ENCODE peak calls at places on chromosome 2, in six cellular contexts. O is A549, N is HepG2, M is SK-N-SH, L is K562, D is GM12878. V is an unnamed sample.

GRCh38 chr2:27174638-27175037 is 25.8 kb downstream of the TCF23 start:
- DNase-seq in M (no peak), L (no peak), N (no peak), D (no peak), O (no peak), V (no peak)

GRCh38 chr2:204505946-204506345 is 39.3 kb upstream of the PARD3B start:
- DNase-seq in O (no peak), D (no peak), N (no peak), M (no peak), L (no peak), V (no peak)

GRCh38 chr2:186991766-186992417 is 142.9 kb upstream of the ZSWIM2 start:
- DNase-seq in D (no peak), N (no peak), L (no peak), M (no peak), O (no peak), V (no peak)

GRCh38 chr2:240857039-240858008 is 11.3 kb upstream of the AGXT start:
- DNase-seq in M (no peak), O (no peak), D (no peak), N (peak), L (no peak), V (no peak)

GRCh38 chr2:239603411-239604356 is 202.9 kb upstream of the HDAC4 start:
- DNase-seq in O (no peak), M (no peak), N (no peak), D (no peak), L (no peak), V (no peak)

GRCh38 chr2:85628658-85629057 is 12.7 kb downstream of the USP39 start:
- DNase-seq in N (no peak), L (no peak), O (no peak), D (no peak), M (no peak), V (no peak)

GRCh38 chr2:121777699-121778058 is 22.2 kb downstream of the TSN start:
- DNase-seq in M (no peak), L (no peak), N (peak), D (no peak), O (peak), V (no peak)

GRCh38 chr2:222424729-222425671 is 657 bp downstream of the SGPP2 start:
- DNase-seq in D (no peak), M (peak), O (no peak), L (no peak), N (no peak), V (no peak)

GRCh38 chr2:109060496-109060895 is 68.5 kb upstream of the SH3RF3 start:
- DNase-seq in D (no peak), M (no peak), O (no peak), L (no peak), N (no peak), V (no peak)

GRCh38 chr2:233449921-233450853 is 95.9 kb downstream of the DGKD start:
- DNase-seq in L (no peak), M (no peak), N (no peak), D (no peak), O (no peak), V (no peak)

GRCh38 chr2:222318026-222318711 is 19.4 kb upstream of the PAX3 start:
- DNase-seq in N (peak), O (peak), L (peak), M (peak), D (no peak), V (peak)

GRCh38 chr2:19358242-19359020 is at the start of gene OSR1:
- DNase-seq in L (no peak), O (peak), D (no peak), M (peak), N (peak), V (peak)

GRCh38 chr2:221848286-221848685 is 276.2 kb upstream of the EPHA4 start:
- DNase-seq in O (no peak), N (no peak), M (no peak), L (no peak), D (no peak), V (no peak)

GRCh38 chr2:196442211-196442610 is 197.3 kb upstream of the CCDC150 start:
- DNase-seq in D (no peak), N (no peak), M (no peak), O (no peak), L (no peak), V (no peak)

GRCh38 chr2:15591373-15591691 is 336 bp upstream of the DDX1 start:
- DNase-seq in D (no peak), O (no peak), M (no peak), N (no peak), L (no peak), V (no peak)

GRCh38 chr2:74768401-74768914 is 65.5 kb upstream of the HK2 start:
- DNase-seq in D (no peak), O (no peak), M (no peak), L (no peak), N (no peak), V (no peak)

GRCh38 chr2:79085382-79085781 is 2.4 kb downstream of the REG1B start:
- DNase-seq in L (no peak), N (no peak), D (no peak), O (no peak), M (no peak), V (no peak)

GRCh38 chr2:217497850-217498377 is 504.9 kb downstream of the TNS1 start:
- DNase-seq in D (no peak), O (no peak), L (no peak), M (no peak), N (no peak), V (no peak)

GRCh38 chr2:217489145-217489960 is 513.4 kb downstream of the TNS1 start:
- DNase-seq in M (no peak), L (no peak), D (no peak), N (no peak), O (no peak), V (no peak)

GRCh38 chr2:217491271-217491670 is 511.5 kb downstream of the TNS1 start:
- DNase-seq in N (no peak), D (no peak), L (no peak), M (no peak), O (no peak), V (no peak)

DNA sequence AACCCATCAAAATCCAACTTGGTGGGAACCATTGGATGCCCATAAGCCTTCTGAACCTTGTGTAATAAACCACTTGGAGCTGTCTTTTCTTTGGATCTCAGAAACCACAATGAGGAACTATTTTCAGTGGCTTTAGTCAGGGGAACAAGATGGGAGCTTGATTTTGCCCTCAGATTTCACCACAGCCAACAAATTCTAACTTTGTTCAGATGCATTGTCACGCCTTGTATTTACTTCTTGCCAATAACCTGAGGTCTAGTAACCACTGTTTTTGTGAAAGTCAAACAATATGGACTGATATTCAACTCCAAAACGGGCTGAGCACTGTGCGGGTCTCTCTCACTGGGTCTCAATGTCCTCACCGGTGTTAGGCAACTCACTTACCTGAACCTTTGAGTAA is 508.2 kb downstream of the TNS1 start:
- DNase-seq in N (no peak), M (no peak), L (no peak), D (no peak), O (no peak), V (no peak)
- TF ChIP-seq CHD2 in N (no peak), M (no peak), L (no peak), D (no peak), O (no peak), V (no peak)

DNA sequence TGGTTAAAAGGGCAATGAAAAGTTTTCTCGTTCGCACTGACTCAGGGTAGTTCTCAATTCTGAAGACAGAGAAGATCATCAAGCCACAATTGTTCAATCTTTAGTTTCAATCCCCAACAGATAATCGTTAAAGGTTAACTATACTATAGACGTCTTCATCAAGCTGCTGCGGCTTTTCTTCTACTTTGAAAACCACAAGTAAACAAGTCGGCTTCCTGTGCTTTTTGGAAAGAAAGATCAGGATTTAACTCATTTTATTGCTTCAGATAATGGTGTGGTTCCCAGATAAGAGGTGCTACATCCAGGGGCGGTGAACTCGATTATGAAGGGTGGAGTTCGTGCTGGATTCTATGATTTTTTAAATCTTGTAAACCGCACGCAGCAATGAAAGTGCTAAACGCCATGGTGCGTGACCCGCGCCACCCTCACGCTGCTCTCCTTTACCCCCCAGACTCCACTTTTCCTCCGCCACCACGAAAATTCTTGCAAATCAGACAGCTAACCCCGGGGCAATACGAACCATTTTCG is 535 bp upstream of the CDCA7 start:
- DNase-seq in L (peak), M (peak), D (no peak), N (peak), O (peak), V (no peak)
- TF ChIP-seq CHD2 in L (no peak), M (no peak), D (no peak), N (no peak), O (no peak), V (no peak)

GRCh38 chr2:135914485-135914884 is 38.2 kb upstream of the MCM6 start:
- DNase-seq in D (no peak), N (no peak), O (no peak), L (no peak), M (no peak), V (no peak)

GRCh38 chr2:135913726-135914365 is 37.6 kb upstream of the MCM6 start:
- DNase-seq in N (peak), D (no peak), O (peak), L (peak), M (peak), V (no peak)

DNA sequence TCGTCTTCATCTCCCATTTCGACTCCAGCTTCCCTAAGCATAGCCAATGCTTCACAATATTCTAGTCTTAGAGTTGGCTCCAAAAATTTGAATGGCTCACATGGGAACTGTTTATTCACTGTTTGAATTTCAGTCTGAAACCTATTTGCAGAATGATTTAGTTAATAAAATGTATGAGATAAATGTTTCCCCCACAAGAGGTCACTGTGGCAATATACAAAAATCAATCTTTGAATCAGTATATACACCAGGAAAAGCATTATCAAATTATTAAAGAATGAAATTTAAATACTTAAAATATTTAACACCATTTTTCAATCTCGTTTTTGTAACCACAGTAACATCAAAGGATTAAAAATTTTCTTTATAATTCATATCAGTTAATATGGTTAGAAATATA is 40.0 kb upstream of the MCM6 start:
- DNase-seq in O (peak), M (peak), D (no peak), N (peak), L (no peak), V (no peak)
- TF ChIP-seq CHD2 in O (no peak), M (no peak), D (no peak), N (no peak), L (no peak), V (no peak)

GRCh38 chr2:207984765-207985480 is 40.4 kb downstream of the PLEKHM3 start:
- DNase-seq in D (no peak), O (no peak), M (no peak), N (no peak), L (no peak), V (no peak)
- TF ChIP-seq CHD2 in D (no peak), O (no peak), M (no peak), N (no peak), L (no peak), V (no peak)

GRCh38 chr2:51782874-51783765 is 751.2 kb upstream of the NRXN1 start:
- DNase-seq in L (no peak), N (no peak), O (peak), D (no peak), M (no peak), V (no peak)
- TF ChIP-seq CHD2 in L (no peak), N (no peak), O (no peak), D (no peak), M (no peak), V (no peak)

DNA sequence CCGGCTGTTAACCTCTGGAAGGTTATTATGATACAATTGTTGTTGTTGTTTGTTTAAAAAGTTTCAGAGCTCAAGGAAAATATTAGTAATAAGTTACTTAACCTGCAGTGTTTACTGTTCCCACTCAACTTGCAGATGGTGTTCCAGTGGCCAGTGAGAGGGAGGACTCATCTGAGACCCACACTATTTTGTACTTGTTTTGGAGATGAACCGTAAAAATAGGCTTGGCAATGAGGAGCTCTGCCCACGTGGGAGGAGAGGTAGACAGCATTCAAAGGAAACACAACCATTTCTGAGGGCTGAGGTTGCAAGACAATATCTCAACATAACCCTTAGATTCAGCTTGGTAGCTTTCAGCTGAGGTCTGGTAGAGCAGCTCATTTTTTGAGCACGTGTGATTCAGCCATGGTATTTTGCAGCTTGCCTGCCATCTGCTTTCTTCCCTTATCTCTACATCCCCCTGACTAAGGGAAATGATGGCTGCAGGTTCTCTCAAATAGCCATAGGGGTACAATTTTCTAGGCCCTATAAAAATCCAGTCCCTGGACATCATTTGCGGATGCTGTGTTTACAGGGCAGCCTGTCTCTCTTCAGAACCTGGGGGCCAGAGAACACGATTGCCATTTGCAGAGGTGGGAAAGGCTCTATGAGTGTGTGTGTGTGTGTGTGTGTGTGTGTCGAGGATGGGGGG is 442.9 kb upstream of the MEIS1 start:
- DNase-seq in O (no peak), L (no peak), N (no peak), D (no peak), M (peak), V (no peak)
- TF ChIP-seq CHD2 in O (no peak), L (no peak), N (no peak), D (no peak), M (no peak), V (no peak)